ENCODE peak calls at places on chromosomes 1 and 21, in four cellular contexts. Y, G, J and W are unnamed samples.

GRCh38 chr1:198416276-198416675 is 124.2 kb downstream of the ATP6V1G3 start:
- DNase-seq in Y (no peak), G (no peak), J (no peak), W (no peak)

GRCh38 chr21:39088831-39089380 is 94.3 kb downstream of the PSMG1 start:
- DNase-seq in Y (no peak), G (no peak), J (peak; percentile 8), W (no peak)

GRCh38 chr1:229893762-229894444 is 173.1 kb upstream of the GALNT2 start:
- DNase-seq in Y (no peak), G (no peak), J (no peak), W (no peak)

GRCh38 chr1:115976062-115976899 is at the start of gene SLC22A15:
- DNase-seq in Y (peak; percentile 62), G (peak; percentile 79), J (peak; percentile 56), W (peak; percentile 63)

GRCh38 chr21:34807146-34807880 is 138.5 kb downstream of the CLIC6 start:
- DNase-seq in Y (no peak), G (no peak), J (peak; percentile 76), W (no peak)

GRCh38 chr1:235657747-235658526 is 8.4 kb upstream of the GNG4 start:
- DNase-seq in Y (no peak), G (no peak), J (no peak), W (no peak)

GRCh38 chr1:224486801-224487583 is 52.4 kb upstream of the WDR26 start:
- DNase-seq in Y (no peak), G (no peak), J (no peak), W (no peak)

GRCh38 chr1:112524251-112524650 is 15.5 kb downstream of the WNT2B start:
- DNase-seq in Y (peak; percentile 20), G (no peak), J (no peak), W (no peak)

GRCh38 chr1:155011437-155011907 is 8.9 kb downstream of the ZBTB7B start:
- DNase-seq in Y (no peak), G (no peak), J (no peak), W (no peak)

GRCh38 chr1:210313046-210313445 is 15.7 kb upstream of the HHAT start:
- DNase-seq in Y (no peak), G (no peak), J (no peak), W (no peak)

GRCh38 chr1:116571215-116571919 is 541 bp upstream of the CD58 start:
- DNase-seq in Y (no peak), G (no peak), J (no peak), W (no peak)

GRCh38 chr1:110477041-110477440 is 26.1 kb downstream of the PROK1 start:
- DNase-seq in Y (peak; percentile 23), G (no peak), J (no peak), W (no peak)

GRCh38 chr1:114286179-114286578 is 132.5 kb upstream of the SYT6 start:
- DNase-seq in Y (no peak), G (no peak), J (no peak), W (no peak)

GRCh38 chr1:116026626-116027025 is 50.3 kb downstream of the SLC22A15 start:
- DNase-seq in Y (no peak), G (no peak), J (no peak), W (no peak)